ENCODE peak calls at places on chromosomes 12 and 14, in four cellular contexts. One of them, this sample, is unnamed.

GRCh38 chr14:24307575-24308341 is at the start of gene CIDEB:
- DNase-seq in pancreas: peak; percentile 86
- DNase-seq in B cell: peak; percentile 70
- DNase-seq in T-helper 1 cell: peak; percentile 50
- DNase-seq in this sample: peak; percentile 40

GRCh38 chr14:91294153-91294552 is 49.6 kb upstream of the GPR68 start:
- DNase-seq in T-helper 1 cell: no peak
- DNase-seq in pancreas: no peak
- DNase-seq in B cell: no peak
- DNase-seq in this sample: no peak

GRCh38 chr14:77305696-77306095 is 15.0 kb downstream of the POMT2 start:
- DNase-seq in B cell: no peak
- DNase-seq in pancreas: no peak
- DNase-seq in T-helper 1 cell: no peak
- DNase-seq in this sample: no peak

GRCh38 chr14:44149597-44149996 is 357.5 kb downstream of the FSCB start:
- DNase-seq in B cell: no peak
- DNase-seq in T-helper 1 cell: no peak
- DNase-seq in pancreas: no peak
- DNase-seq in this sample: no peak

GRCh38 chr12:74317078-74317581 is 220.5 kb upstream of the ATXN7L3B start:
- DNase-seq in pancreas: peak; percentile 19
- DNase-seq in B cell: no peak
- DNase-seq in T-helper 1 cell: no peak
- DNase-seq in this sample: no peak

GRCh38 chr12:111503116-111503515 is 96.0 kb downstream of the ATXN2 start:
- DNase-seq in T-helper 1 cell: no peak
- DNase-seq in pancreas: no peak
- DNase-seq in B cell: no peak
- DNase-seq in this sample: no peak

GRCh38 chr14:51776102-51776894 is 84.1 kb upstream of the GNG2 start:
- DNase-seq in B cell: peak; percentile 36
- DNase-seq in T-helper 1 cell: no peak
- DNase-seq in pancreas: no peak
- DNase-seq in this sample: peak; percentile 25

GRCh38 chr12:4992881-4993280 is 50.8 kb upstream of the KCNA5 start:
- DNase-seq in pancreas: no peak
- DNase-seq in T-helper 1 cell: no peak
- DNase-seq in B cell: no peak
- DNase-seq in this sample: no peak

GRCh38 chr12:65742481-65742971 is 81.8 kb upstream of the HMGA2 start:
- DNase-seq in pancreas: no peak
- DNase-seq in B cell: no peak
- DNase-seq in T-helper 1 cell: no peak
- DNase-seq in this sample: no peak

GRCh38 chr14:94936411-94936892 is 166.5 kb upstream of the GSC start:
- DNase-seq in pancreas: peak; percentile 84
- DNase-seq in T-helper 1 cell: no peak
- DNase-seq in B cell: no peak
- DNase-seq in this sample: no peak

GRCh38 chr12:90939382-90939781 is 15.6 kb downstream of the CCER1 start:
- DNase-seq in T-helper 1 cell: no peak
- DNase-seq in pancreas: no peak
- DNase-seq in B cell: no peak
- DNase-seq in this sample: no peak

GRCh38 chr14:101465795-101466448 is 95.4 kb upstream of the DIO3 start:
- DNase-seq in T-helper 1 cell: no peak
- DNase-seq in pancreas: no peak
- DNase-seq in B cell: no peak
- DNase-seq in this sample: no peak

GRCh38 chr14:92613008-92613658 is 99.6 kb downstream of the RIN3 start:
- DNase-seq in B cell: peak; percentile 56
- DNase-seq in T-helper 1 cell: peak; percentile 51
- DNase-seq in pancreas: no peak
- DNase-seq in this sample: peak; percentile 70

GRCh38 chr14:58947816-58948440 is 240.5 kb upstream of the DAAM1 start:
- DNase-seq in pancreas: no peak
- DNase-seq in B cell: no peak
- DNase-seq in T-helper 1 cell: no peak
- DNase-seq in this sample: no peak

GRCh38 chr12:57657744-57658143 is 24.7 kb upstream of the B4GALNT1 start:
- DNase-seq in T-helper 1 cell: no peak
- DNase-seq in B cell: no peak
- DNase-seq in pancreas: peak; percentile 24
- DNase-seq in this sample: no peak

GRCh38 chr12:113232787-113233585 is 11.7 kb downstream of the TPCN1 start:
- DNase-seq in B cell: peak; percentile 81
- DNase-seq in pancreas: no peak
- DNase-seq in T-helper 1 cell: peak; percentile 68
- DNase-seq in this sample: peak; percentile 55

GRCh38 chr12:97312570-97313135 is 150.0 kb upstream of the RMST start:
- DNase-seq in B cell: no peak
- DNase-seq in pancreas: no peak
- DNase-seq in T-helper 1 cell: no peak
- DNase-seq in this sample: no peak

GRCh38 chr14:57189070-57189469 is 79.6 kb downstream of the EXOC5 start:
- DNase-seq in T-helper 1 cell: no peak
- DNase-seq in B cell: no peak
- DNase-seq in pancreas: no peak
- DNase-seq in this sample: no peak

GRCh38 chr12:100473716-100474150 is at the start of gene NR1H4:
- DNase-seq in B cell: no peak
- DNase-seq in pancreas: no peak
- DNase-seq in T-helper 1 cell: no peak
- DNase-seq in this sample: no peak

GRCh38 chr12:80763874-80764273 is 47.2 kb downstream of the MYF5 start:
- DNase-seq in pancreas: no peak
- DNase-seq in T-helper 1 cell: no peak
- DNase-seq in B cell: no peak
- DNase-seq in this sample: no peak

GRCh38 chr12:132561784-132562156 is 48.6 kb downstream of the LRCOL1 start:
- DNase-seq in pancreas: no peak
- DNase-seq in B cell: peak; percentile 78
- DNase-seq in T-helper 1 cell: no peak
- DNase-seq in this sample: peak; percentile 9

GRCh38 chr14:23435540-23436326 is at the start of gene MYH7:
- DNase-seq in pancreas: no peak
- DNase-seq in T-helper 1 cell: no peak
- DNase-seq in B cell: no peak
- DNase-seq in this sample: no peak

GRCh38 chr14:59503256-59503655 is 18.9 kb downstream of the JKAMP start:
- DNase-seq in pancreas: no peak
- DNase-seq in B cell: no peak
- DNase-seq in T-helper 1 cell: no peak
- DNase-seq in this sample: no peak

GRCh38 chr14:96274122-96274910 is 18.3 kb downstream of the BDKRB1 start:
- DNase-seq in B cell: no peak
- DNase-seq in T-helper 1 cell: no peak
- DNase-seq in pancreas: no peak
- DNase-seq in this sample: no peak

GRCh38 chr12:117098361-117099217 is 627 bp downstream of the TESC start:
- DNase-seq in T-helper 1 cell: no peak
- DNase-seq in pancreas: peak; percentile 87
- DNase-seq in B cell: peak; percentile 62
- DNase-seq in this sample: no peak

This sample was measured in naive thymus-derived CD8-positive, alpha-beta T cell.